ENCODE peak calls at places on chromosomes 4 and X, in five cellular contexts. H is MG63, I is adipocyte, Z is Karpas-422, U is skeletal muscle cell. F is an unnamed sample.

GRCh38 chrX:39541881-39542280 is 555.9 kb downstream of the BCOR start:
- DNase-seq in H (no peak), I (no peak), Z (no peak), U (no peak), F (no peak)

GRCh38 chr4:145248502-145248901 is 68.1 kb upstream of the OTUD4 start:
- DNase-seq in H (no peak), I (no peak), Z (no peak), U (no peak), F (no peak)

GRCh38 chr4:12359420-12359819 is 930.7 kb upstream of the HS3ST1 start:
- DNase-seq in H (no peak), I (no peak), Z (no peak), U (no peak), F (no peak)

GRCh38 chr4:46931981-46932380 is 22.9 kb upstream of the COX7B2 start:
- DNase-seq in H (peak), I (peak), Z (peak), U (peak), F (peak)

GRCh38 chr4:41832961-41833360 is 84.4 kb upstream of the PHOX2B start:
- DNase-seq in H (no peak), I (no peak), Z (no peak), U (no peak), F (no peak)

GRCh38 chr4:38745881-38746280 is 36.9 kb downstream of the TLR10 start:
- DNase-seq in H (no peak), I (no peak), Z (no peak), U (no peak), F (no peak)

GRCh38 chr4:38310446-38311043 is 350.3 kb downstream of the PTTG2 start:
- DNase-seq in H (no peak), I (no peak), Z (no peak), U (no peak), F (no peak)

GRCh38 chr4:163764569-163764968 is 270.1 kb downstream of the TMA16 start:
- DNase-seq in H (no peak), I (no peak), Z (no peak), U (no peak), F (no peak)

GRCh38 chrX:110317079-110317819 is 636 bp downstream of the AMMECR1 start:
- DNase-seq in H (peak), I (peak), Z (peak), U (no peak), F (no peak)

GRCh38 chr4:76665139-76665538 is 230.1 kb downstream of the SHROOM3 start:
- DNase-seq in H (peak), I (no peak), Z (no peak), U (no peak), F (no peak)

DNA sequence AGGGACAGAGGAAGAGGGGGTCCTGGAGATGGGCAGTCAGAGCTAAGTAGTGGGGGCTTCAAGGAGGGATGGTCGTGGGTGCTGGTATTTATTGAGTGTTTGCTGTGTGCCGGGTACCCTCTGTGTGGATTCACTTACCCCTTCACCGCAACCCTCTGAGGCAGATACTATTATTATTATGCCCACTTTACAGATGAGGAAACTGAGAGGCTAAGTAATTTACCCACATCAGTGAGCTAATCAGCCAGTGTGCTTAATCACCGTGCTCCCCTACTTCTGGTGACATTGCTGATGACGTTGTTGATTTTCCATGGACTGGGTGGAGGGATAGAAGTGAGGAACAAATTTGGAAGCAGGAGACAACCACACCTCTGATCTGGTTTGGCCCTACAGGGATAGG is 4.1 kb upstream of the KIAA0232 start:
- DNase-seq in H (no peak), I (no peak), Z (no peak), U (no peak), F (no peak)
- H3K4me3 ChIP-seq in H (no peak), I (no peak), Z (no peak), U (no peak), F (no peak)

GRCh38 chr4:20255823-20256222 is 4.1 kb downstream of the SLIT2 start:
- DNase-seq in H (no peak), I (peak), Z (no peak), U (no peak), F (no peak)
- H3K4me3 ChIP-seq in H (peak), I (peak), Z (no peak), U (peak), F (peak)

DNA sequence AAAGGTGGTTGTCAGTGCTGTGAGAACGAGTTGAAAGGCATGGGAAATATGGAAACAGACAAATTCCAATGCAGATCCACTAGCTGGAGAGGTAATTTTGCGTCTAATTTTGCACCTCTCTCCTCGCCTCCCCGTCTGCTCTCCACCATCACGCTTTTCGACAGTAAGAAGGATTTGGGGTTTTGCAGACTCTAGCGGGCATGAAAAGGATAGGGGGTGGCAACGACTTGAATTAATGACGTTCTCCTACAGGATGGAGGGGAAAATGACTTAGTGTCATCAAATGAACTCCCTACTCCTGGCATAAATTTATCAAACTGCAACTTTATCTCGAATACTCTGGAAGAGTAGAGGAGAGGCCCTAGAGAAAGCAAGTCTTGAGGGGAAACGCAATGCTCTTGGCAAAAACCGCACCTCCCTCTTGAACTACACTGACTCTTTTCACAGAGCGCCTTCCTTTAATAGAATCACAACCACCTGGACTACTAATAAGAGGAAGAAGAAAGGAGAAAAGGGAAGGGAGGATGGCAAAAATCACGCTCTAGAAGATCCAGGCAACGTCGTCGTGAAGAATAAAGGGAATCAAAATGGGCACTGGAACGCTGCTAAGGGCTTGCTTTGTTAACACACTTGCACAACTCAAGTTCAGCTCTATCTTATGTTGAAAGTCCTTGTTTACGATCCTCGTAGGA is 876 bp upstream of the SLITRK2 start:
- DNase-seq in H (no peak), I (no peak), Z (no peak), U (no peak), F (no peak)
- H3K4me3 ChIP-seq in H (peak), I (peak), Z (no peak), U (no peak), F (no peak)

GRCh38 chr4:23590431-23590830 is 299.4 kb downstream of the PPARGC1A start:
- DNase-seq in H (no peak), I (no peak), Z (no peak), U (no peak), F (no peak)
- H3K4me3 ChIP-seq in H (no peak), I (no peak), Z (no peak), U (no peak), F (no peak)

GRCh38 chr4:97144199-97144598 is 999.1 kb downstream of the STPG2 start:
- DNase-seq in H (no peak), I (no peak), Z (no peak), U (no peak), F (no peak)
- H3K4me3 ChIP-seq in H (no peak), I (no peak), Z (no peak), U (no peak), F (no peak)

F was measured in HFF-Myc.